ENCODE peak calls at places on chromosomes 1 and 21, in ten cellular contexts. Z is CD8-positive, alpha-beta memory T cell; K is NB4; I is lower leg skin; R is fibroblast of villous mesenchyme; X is left ventricle myocardium inferior; L is tibial nerve; G is brain microvascular endothelial cell; M is AG10803; F is dorsolateral prefrontal cortex. V is an unnamed sample.

GRCh38 chr1:201397675-201398074 is 1.4 kb downstream of the LAD1 start:
- DNase-seq in G (no peak), I (no peak), Z (no peak), F (no peak), K (no peak), L (no peak), R (no peak), M (no peak), X (no peak), V (no peak)

GRCh38 chr1:212700892-212701819 is 1.5 kb upstream of the BATF3 start:
- DNase-seq in F (peak), L (no peak), M (peak), G (peak), K (peak), Z (peak), R (peak), X (peak), I (peak), V (no peak)

GRCh38 chr1:107831921-107832320 is 133.1 kb downstream of the VAV3 start:
- DNase-seq in I (no peak), F (no peak), G (no peak), X (no peak), L (no peak), K (no peak), R (no peak), Z (no peak), M (no peak), V (no peak)

GRCh38 chr1:180278791-180279432 is 48.8 kb downstream of the LHX4 start:
- DNase-seq in I (no peak), F (no peak), M (no peak), Z (no peak), R (no peak), G (no peak), X (no peak), L (no peak), K (peak), V (no peak)

GRCh38 chr1:156571959-156572662 is at the start of gene IQGAP3:
- DNase-seq in X (peak), M (peak), I (peak), K (peak), F (peak), R (peak), L (peak), Z (peak), G (peak), V (peak)

GRCh38 chr1:107430540-107431228 is 289.8 kb downstream of the NTNG1 start:
- DNase-seq in I (no peak), M (peak), F (no peak), R (peak), G (peak), K (peak), L (no peak), Z (peak), X (no peak), V (no peak)

GRCh38 chr1:245859510-245860114 is 647.5 kb downstream of the SMYD3 start:
- DNase-seq in F (no peak), K (no peak), R (peak), I (no peak), M (peak), Z (no peak), X (no peak), L (no peak), G (peak), V (no peak)

GRCh38 chr1:116538527-116538926 is 32.3 kb downstream of the CD58 start:
- DNase-seq in G (peak), I (no peak), F (no peak), X (no peak), L (no peak), M (peak), K (no peak), R (peak), Z (no peak), V (no peak)

GRCh38 chr1:45037456-45037855 is 25.4 kb downstream of the UROD start:
- DNase-seq in Z (no peak), F (no peak), G (peak), R (peak), X (no peak), I (no peak), M (no peak), K (no peak), L (no peak), V (no peak)

GRCh38 chr21:39531777-39532333 is 80.1 kb downstream of the SH3BGR start:
- DNase-seq in F (no peak), R (no peak), Z (no peak), L (no peak), M (no peak), X (no peak), I (no peak), K (no peak), G (no peak), V (no peak)

GRCh38 chr1:94385354-94385947 is 32.7 kb upstream of the ABCD3 start:
- DNase-seq in F (no peak), K (no peak), M (no peak), Z (no peak), L (no peak), I (no peak), G (no peak), X (no peak), R (no peak), V (no peak)

GRCh38 chr1:213053455-213053854 is 2.4 kb downstream of the RPS6KC1 start:
- DNase-seq in F (no peak), K (no peak), M (no peak), G (no peak), L (no peak), R (no peak), X (no peak), I (no peak), Z (no peak), V (no peak)

GRCh38 chr1:211697356-211697755 is 21.9 kb upstream of the NEK2 start:
- DNase-seq in F (no peak), M (no peak), K (peak), I (no peak), X (no peak), L (no peak), G (no peak), R (no peak), Z (no peak), V (no peak)

GRCh38 chr1:211648336-211648735 is 27.1 kb downstream of the NEK2 start:
- DNase-seq in F (no peak), K (no peak), R (peak), M (no peak), G (no peak), L (no peak), Z (no peak), I (peak), X (no peak), V (no peak)

DNA sequence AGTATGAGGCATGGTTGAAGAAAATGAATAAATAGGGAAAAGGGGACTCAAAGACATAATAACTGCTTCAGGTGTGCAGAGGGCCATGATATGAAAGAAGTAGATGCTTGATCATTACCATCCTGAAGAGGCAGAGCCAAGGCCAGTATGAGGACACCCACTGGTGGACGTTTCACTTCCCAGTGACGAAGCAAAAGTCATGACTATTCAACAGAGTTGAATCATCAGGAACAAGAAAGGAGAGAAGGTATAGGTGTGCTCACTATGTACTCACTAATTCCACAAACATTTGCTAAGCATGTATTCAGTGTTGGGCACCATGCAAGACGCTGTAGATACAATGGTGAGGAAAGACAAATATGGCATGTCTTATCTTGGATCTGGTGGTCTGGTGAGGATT is 319.2 kb upstream of the RUNX1 start:
- DNase-seq in F (no peak), X (no peak), R (no peak), M (no peak), Z (no peak), I (no peak), K (no peak), G (no peak), L (no peak), V (no peak)
- H3K4me3 ChIP-seq in F (no peak), X (no peak), R (no peak), M (no peak), Z (no peak), I (no peak), K (no peak), G (no peak), L (no peak), V (no peak)

GRCh38 chr1:10920063-10920626 is 92.3 kb upstream of the TARDBP start:
- DNase-seq in G (no peak), L (no peak), K (no peak), F (no peak), Z (no peak), X (no peak), I (no peak), R (no peak), M (no peak), V (no peak)
- H3K4me3 ChIP-seq in G (no peak), L (no peak), K (no peak), F (no peak), Z (no peak), X (no peak), I (no peak), R (no peak), M (no peak), V (no peak)

DNA sequence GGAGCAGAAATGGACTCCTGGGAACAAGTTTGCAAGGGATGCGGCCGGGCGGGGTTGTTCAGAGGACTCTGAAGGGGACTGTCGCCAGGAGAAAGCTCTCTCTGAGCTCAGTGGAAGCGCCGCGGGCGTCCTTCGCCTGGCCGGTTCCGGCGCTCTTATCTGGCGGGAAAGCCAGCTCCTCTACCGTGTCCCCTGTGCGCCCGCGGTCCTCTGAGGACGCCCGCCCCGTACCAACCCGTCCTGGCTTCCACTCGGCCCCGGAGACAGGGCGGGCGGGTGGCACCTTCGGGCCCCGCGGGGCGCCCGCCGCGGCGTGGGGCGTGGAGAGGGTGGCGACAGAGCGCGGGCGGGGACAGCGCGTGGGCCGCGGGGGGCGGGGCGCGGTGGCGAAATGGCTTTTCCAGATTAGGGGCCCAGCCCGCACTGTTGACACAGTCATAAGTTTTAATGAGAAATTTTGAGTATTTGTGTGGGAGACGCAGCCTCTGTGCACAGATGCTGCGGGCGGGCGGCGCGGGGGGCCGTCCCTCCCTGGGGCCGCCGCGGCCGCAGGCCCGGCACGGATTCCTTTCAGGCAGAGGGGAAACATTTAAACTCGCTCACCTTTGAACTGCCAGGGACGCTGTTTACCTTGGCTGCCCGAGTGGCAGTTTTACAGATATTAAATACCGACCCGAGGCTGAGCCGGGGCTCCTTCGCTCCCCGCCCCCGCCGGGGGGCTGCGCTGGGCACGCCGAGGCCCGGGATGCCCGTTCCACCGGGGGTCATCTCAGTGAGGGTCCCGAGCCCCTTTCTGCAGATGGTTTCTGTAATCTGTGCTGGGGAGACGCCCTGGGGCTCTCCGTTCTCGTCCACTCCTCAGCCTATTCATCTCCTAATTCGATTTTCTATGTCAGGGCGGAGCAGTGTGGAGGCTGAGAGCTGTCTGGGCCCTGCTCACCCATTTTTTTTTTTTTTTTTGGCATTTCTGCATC is 70.4 kb downstream of the FOXD2 start:
- DNase-seq in R (no peak), M (no peak), Z (no peak), I (peak), K (peak), X (peak), L (peak), G (no peak), F (no peak), V (no peak)
- H3K4me3 ChIP-seq in R (peak), M (no peak), Z (peak), I (peak), K (no peak), X (peak), L (peak), G (peak), F (peak), V (peak)

DNA sequence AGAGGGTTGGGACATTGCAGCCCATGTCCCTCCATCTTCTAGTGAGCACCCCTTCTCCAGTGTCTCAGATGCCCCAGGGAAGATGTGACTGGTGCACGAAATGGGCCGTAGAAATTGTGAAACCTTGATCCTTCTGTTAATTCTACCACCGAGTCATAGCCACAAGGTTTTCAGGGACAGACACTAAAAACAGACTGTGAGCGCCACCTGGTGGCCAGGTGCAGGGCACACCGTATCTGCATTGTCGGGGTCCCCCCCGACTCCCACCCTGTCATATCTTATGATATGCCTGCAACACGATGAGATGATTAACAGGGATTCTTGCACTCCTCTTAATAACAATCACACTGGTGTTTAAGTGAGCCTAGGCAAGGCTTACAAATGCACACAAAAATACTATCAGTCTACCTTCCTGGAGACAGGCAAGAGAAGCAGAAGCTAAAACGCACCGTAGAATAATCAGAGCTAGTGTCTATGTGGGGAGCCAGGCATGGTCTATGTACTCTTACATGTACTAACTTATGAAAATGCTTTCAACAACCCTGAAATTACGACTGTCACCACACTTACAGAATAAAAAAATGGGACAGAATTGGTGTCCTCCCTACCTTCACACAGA is 57.8 kb downstream of the FHAD1 start:
- DNase-seq in M (peak), K (peak), X (peak), L (peak), G (no peak), Z (peak), F (peak), I (peak), R (peak), V (no peak)
- H3K4me3 ChIP-seq in M (no peak), K (no peak), X (no peak), L (no peak), G (no peak), Z (no peak), F (no peak), I (no peak), R (no peak), V (no peak)

DNA sequence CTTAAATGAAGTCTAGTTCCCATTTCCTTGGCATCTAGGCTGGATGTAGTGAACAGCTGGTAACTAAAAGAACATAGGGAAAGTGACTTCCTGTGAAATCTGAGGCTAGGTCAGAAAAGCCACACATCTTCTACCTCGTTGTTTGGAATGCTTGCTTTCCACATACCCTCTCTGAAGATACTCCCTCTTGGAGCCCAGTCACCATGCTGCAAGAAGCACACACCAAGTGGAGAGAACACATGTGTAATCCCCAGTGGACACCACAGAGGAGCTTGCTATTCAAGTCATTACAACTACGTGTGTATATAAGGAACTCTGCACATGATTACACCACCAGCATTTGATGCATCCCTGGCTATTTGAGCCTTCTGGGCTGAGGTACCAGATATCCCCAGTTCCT is 125.9 kb downstream of the RGS21 start:
- DNase-seq in G (no peak), F (no peak), X (no peak), R (no peak), K (no peak), L (no peak), M (peak), Z (no peak), I (no peak), V (no peak)
- H3K4me3 ChIP-seq in G (no peak), F (no peak), X (no peak), R (no peak), K (no peak), L (no peak), M (no peak), Z (no peak), I (no peak), V (no peak)

GRCh38 chr1:56563045-56563444 is 16.3 kb downstream of the PLPP3 start:
- DNase-seq in M (no peak), Z (no peak), F (no peak), K (no peak), G (no peak), R (no peak), I (no peak), X (no peak), L (no peak), V (no peak)
- H3K4me3 ChIP-seq in M (no peak), Z (no peak), F (no peak), K (no peak), G (no peak), R (no peak), I (no peak), X (no peak), L (no peak), V (no peak)

GRCh38 chr1:12172042-12172851 is 5.5 kb downstream of the TNFRSF1B start:
- DNase-seq in Z (peak), K (no peak), L (no peak), M (no peak), R (no peak), F (no peak), I (no peak), G (no peak), X (no peak), V (no peak)
- H3K4me3 ChIP-seq in Z (peak), K (no peak), L (no peak), M (no peak), R (no peak), F (no peak), I (no peak), G (no peak), X (peak), V (no peak)

DNA sequence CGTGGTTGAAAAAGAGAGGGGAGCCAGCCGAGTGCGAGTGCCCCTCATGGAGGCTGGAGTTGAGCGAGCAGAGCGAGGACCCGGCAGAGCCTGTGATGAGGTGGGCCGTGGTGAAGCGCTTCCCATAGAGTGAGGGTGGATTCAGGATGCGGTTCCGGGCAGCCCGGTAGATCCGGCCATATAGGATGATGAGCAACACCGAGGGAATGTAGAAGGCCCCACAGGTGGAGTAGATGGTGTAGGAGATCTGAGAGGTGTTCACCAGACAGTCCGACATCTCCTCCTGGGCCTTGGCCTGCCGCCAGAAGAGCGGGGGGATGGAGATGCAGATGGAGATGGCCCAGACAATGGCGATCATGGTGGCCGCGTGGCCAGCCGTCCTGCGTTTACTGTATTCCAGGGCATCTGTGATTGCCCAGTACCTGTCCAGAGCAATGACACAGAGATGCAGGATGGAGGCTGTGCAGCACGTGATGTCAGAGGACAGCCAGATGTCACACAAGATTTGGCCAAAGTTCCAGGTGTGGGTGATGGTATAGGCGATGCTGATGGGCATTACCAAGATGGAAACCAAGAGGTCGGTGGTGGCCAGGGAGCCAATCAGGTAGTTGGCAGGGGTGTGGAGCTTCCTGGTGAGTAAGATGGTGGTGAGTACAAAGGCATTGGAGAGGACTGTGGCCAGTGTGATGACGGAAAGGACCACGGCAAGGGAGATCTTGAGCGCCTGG is 23.7 kb downstream of the HTR1D start:
- DNase-seq in M (no peak), X (no peak), I (no peak), R (no peak), Z (no peak), L (no peak), F (no peak), G (no peak), K (no peak), V (no peak)
- H3K4me3 ChIP-seq in M (no peak), X (no peak), I (no peak), R (no peak), Z (no peak), L (no peak), F (no peak), G (no peak), K (no peak), V (no peak)

GRCh38 chr1:30719406-30720270 is 3.7 kb downstream of the MATN1 start:
- DNase-seq in F (no peak), G (no peak), X (no peak), R (no peak), L (no peak), I (no peak), Z (no peak), K (peak), M (peak), V (peak)
- H3K4me3 ChIP-seq in F (peak), G (peak), X (peak), R (peak), L (peak), I (no peak), Z (peak), K (no peak), M (peak), V (peak)

DNA sequence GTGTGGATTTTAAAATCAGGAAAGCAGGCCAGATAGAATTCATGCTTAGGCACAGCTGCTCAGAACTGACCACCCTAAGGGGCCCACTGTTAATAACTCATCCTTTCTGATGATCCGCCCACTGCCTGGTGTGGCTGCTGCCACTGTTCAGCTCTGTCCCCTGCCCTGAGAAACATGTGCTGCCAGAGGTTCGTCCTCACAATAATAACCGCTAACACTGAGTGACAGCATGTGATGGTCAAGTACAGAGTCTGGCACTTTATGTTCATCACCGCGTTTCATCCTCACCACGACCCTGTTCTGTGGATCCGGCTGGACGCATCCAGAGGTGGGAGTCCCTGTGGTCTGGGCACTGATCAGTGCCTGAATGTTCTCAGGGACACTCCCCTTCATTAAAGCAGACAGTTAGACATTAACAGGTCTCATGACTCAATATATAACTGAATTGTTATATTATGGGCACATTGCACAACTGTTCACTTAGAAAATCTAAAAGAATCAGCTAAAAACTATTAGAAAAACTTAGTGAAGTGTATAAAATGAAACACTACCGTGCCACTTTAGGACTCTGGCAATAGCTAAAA is 108.6 kb downstream of the SIM2 start:
- DNase-seq in X (no peak), G (no peak), I (no peak), R (no peak), M (no peak), Z (no peak), F (no peak), K (no peak), L (no peak), V (no peak)
- H3K4me3 ChIP-seq in X (no peak), G (no peak), I (no peak), R (no peak), M (no peak), Z (no peak), F (no peak), K (no peak), L (no peak), V (no peak)

V was measured in coronary artery.